ENCODE peak calls at places on chromosomes 16 and 17, in five cellular contexts. W is pancreas, C is IMR-90, X is heart right ventricle, A is GM23338. N is an unnamed sample.

GRCh38 chr17:76018340-76018680 is 8.8 kb downstream of the EVPL start:
- DNase-seq in X (no peak), W (no peak), C (no peak), A (no peak), N (no peak)

GRCh38 chr17:13917635-13918034 is 151.7 kb upstream of the COX10 start:
- DNase-seq in X (no peak), C (no peak), W (no peak), A (no peak), N (no peak)

GRCh38 chr16:69311533-69312388 is 611 bp downstream of the VPS4A start:
- DNase-seq in X (no peak), C (no peak), A (peak), W (no peak), N (no peak)

GRCh38 chr16:11585460-11586374 is 1.0 kb downstream of the LITAF start:
- DNase-seq in C (peak), W (peak), A (no peak), X (peak), N (no peak)

GRCh38 chr17:1110844-1111598 is 68.8 kb downstream of the ABR start:
- DNase-seq in A (no peak), X (peak), W (peak), C (peak), N (no peak)

GRCh38 chr17:57433396-57433944 is 177.1 kb downstream of the MSI2 start:
- DNase-seq in C (no peak), A (peak), X (no peak), W (no peak), N (no peak)

GRCh38 chr17:82177761-82178498 is 34.7 kb downstream of the CCDC57 start:
- DNase-seq in W (no peak), A (no peak), X (no peak), C (no peak), N (no peak)

GRCh38 chr17:39092672-39093250 is 58.7 kb downstream of the PLXDC1 start:
- DNase-seq in X (no peak), W (no peak), C (no peak), A (no peak), N (no peak)

GRCh38 chr17:41777579-41778188 is 8.8 kb downstream of the JUP start:
- DNase-seq in C (peak), W (no peak), A (no peak), X (peak), N (no peak)

GRCh38 chr17:55674107-55674506 is 48.6 kb downstream of the TMEM100 start:
- DNase-seq in C (no peak), W (no peak), X (no peak), A (no peak), N (no peak)

GRCh38 chr17:10162034-10162433 is 36.4 kb downstream of the GAS7 start:
- DNase-seq in W (no peak), A (no peak), C (no peak), X (no peak), N (no peak)

GRCh38 chr17:1056761-1057160 is 59.8 kb downstream of the TIMM22 start:
- DNase-seq in A (no peak), W (no peak), C (no peak), X (no peak), N (no peak)

GRCh38 chr16:15950167-15950854 is 895 bp downstream of the ABCC1 start:
- DNase-seq in C (peak), A (peak), X (no peak), W (peak), N (peak)

GRCh38 chr17:43615330-43615729 is 46.4 kb downstream of the MEOX1 start:
- DNase-seq in W (no peak), A (no peak), C (peak), X (no peak), N (no peak)

GRCh38 chr17:42243493-42243982 is 32.7 kb downstream of the STAT5B start:
- DNase-seq in A (no peak), W (no peak), X (no peak), C (no peak), N (no peak)

GRCh38 chr17:27621557-27621956 is 9.4 kb upstream of the LGALS9 start:
- DNase-seq in W (no peak), X (no peak), C (no peak), A (no peak), N (no peak)

GRCh38 chr17:63699638-63700527 is at the start of gene LIMD2:
- DNase-seq in A (peak), C (no peak), W (peak), X (peak), N (no peak)

GRCh38 chr17:36597866-36598777 is 3.3 kb upstream of the MRM1 start:
- DNase-seq in W (no peak), X (no peak), A (no peak), C (no peak), N (no peak)

GRCh38 chr17:37770631-37771518 is 26.0 kb upstream of the HNF1B start:
- DNase-seq in A (peak), C (peak), W (peak), X (peak), N (no peak)

GRCh38 chr16:27315333-27316037 is 1.7 kb downstream of the IL4R start:
- DNase-seq in C (peak), W (peak), X (peak), A (peak), N (no peak)

GRCh38 chr16:62035115-62036092 is 834 bp downstream of the CDH8 start:
- DNase-seq in W (no peak), C (no peak), X (no peak), A (peak), N (peak)

GRCh38 chr16:82451449-82451848 is 175.3 kb upstream of the CDH13 start:
- DNase-seq in C (no peak), W (no peak), A (no peak), X (no peak), N (no peak)

GRCh38 chr17:18363021-18363941 is at the start of gene SHMT1:
- DNase-seq in W (peak), C (peak), X (peak), A (peak), N (peak)

GRCh38 chr17:18360518-18360917 is 2.8 kb downstream of the SHMT1 start:
- DNase-seq in X (no peak), A (no peak), C (no peak), W (no peak), N (no peak)

GRCh38 chr17:18364166-18364565 is 816 bp upstream of the SHMT1 start:
- DNase-seq in X (no peak), A (no peak), W (no peak), C (no peak), N (no peak)

GRCh38 chr17:18361837-18362380 is 1.4 kb downstream of the SHMT1 start:
- DNase-seq in C (no peak), W (no peak), X (no peak), A (no peak), N (no peak)

DNA sequence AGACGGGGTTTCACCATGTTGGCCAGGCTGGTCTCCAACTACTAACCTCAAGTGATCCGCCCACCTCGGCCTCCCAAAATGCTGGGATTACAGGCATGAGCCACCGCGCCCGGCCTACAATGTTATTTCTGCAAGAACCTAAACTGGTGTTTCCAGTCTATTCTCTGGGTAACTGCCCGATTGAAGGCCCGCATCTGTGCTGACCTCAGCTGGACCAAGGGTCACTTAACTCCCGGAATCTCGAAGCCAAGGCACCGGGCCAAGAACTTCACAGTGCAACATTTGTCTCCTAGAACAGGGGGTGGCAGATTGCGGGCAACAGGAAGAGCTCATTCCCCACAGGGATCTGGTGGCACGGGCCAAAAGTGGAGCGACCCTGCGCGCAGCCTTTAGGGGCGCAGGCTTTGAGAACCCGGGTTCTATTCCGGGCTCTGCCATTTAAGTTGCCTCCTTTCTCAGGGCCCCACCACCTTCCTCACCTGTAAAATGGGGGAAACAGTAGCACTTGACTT is 785 bp downstream of the SHMT1 start:
- DNase-seq in X (peak), C (no peak), W (peak), A (peak), N (peak)
- TF ChIP-seq CTCF in X (no peak), C (no peak), W (no peak), A (no peak), N (no peak)

GRCh38 chr17:81002409-81003361 is 11.0 kb downstream of the CHMP6 start:
- DNase-seq in C (peak), A (no peak), X (peak), W (no peak), N (peak)

GRCh38 chr17:81002013-81002384 is 10.4 kb downstream of the CHMP6 start:
- DNase-seq in W (no peak), A (no peak), C (no peak), X (no peak), N (no peak)

GRCh38 chr17:81003711-81004335 is 12.2 kb downstream of the CHMP6 start:
- DNase-seq in C (no peak), X (no peak), A (peak), W (no peak), N (no peak)

GRCh38 chr17:81008140-81008539 is 16.5 kb downstream of the CHMP6 start:
- DNase-seq in X (no peak), A (no peak), W (no peak), C (no peak), N (no peak)

DNA sequence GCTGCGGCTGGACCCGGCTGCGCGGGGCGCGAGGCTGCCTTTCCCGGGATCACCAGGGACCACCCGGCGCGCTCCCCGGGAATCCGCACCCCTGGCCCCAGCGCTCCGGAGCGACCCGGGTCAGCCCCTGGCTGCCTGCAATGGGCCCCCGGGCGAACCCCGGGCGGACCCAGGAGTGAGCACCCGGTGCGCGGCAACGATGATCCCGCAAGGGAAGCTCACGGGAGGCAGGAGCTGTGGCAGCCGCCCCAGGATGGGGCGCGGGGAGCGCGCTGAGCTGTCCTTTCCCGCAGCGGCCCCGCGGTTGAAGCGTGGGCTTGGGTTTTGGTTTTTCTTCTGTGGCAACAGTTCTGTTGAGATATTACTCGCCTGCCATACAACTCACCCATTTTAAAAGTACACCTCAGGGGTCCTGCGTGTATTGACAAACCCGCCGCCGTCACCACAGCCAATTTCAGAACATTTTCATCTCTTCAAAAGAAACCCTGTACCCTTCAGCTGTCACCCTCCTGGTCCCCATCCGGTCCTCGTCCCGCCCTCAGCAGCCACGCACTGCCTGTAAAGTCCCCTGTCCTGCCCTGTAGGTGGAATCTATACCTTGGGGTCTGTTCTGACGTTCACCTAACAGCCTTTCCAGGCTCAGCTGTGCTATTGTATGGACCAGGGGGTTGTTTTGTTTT is 12.8 kb downstream of the CHMP6 start:
- DNase-seq in W (no peak), X (no peak), C (no peak), A (no peak), N (no peak)
- H3K4me3 ChIP-seq in W (no peak), X (peak), C (peak), A (peak), N (peak)

GRCh38 chr17:70945386-70945785 is 776.1 kb downstream of the KCNJ2 start:
- DNase-seq in C (no peak), W (no peak), X (no peak), A (peak), N (no peak)
- TF ChIP-seq CTCF in C (no peak), W (no peak), X (no peak), A (peak), N (no peak)

DNA sequence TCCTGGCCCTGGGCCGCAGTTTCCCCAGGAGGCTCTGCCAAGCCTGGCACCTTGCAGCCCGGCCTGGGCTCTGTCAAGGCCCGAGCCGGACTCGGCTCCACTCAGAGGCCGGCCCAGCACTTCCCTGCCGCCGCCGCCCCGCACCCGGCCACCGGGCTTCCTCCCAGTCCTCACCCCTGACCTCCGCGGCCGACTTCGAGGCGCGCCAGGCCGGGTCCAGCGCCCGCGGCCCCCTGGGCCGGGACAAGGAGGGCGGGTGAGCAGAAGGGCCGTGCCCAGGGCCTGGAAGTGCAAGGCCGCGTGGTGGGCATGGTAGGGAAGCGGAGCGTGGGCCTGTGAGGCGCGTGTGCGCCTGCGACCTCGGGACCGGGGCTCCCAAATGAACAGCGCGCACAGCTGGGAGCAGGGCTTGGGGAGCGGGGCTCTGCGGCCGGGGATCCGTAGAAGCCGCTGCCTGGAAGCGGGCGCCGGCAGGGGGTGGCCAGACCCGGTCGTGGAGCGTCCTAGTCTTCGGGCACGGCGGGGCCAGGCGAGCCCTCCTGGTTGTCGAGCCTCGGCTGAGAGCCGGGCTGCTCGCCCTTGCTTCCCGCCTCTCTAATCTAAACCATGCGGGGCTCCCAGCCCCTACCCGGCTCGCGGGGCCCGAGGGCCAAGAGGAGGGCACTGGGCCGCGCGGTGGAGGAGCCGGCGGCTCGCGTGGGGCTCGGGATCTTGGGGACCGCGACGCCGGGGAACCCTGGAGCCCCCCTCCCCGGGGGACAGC is 503 bp upstream of the TBX4 start:
- DNase-seq in X (no peak), W (no peak), A (peak), C (no peak), N (no peak)
- H3K4me3 ChIP-seq in X (peak), W (no peak), A (peak), C (no peak), N (peak)

DNA sequence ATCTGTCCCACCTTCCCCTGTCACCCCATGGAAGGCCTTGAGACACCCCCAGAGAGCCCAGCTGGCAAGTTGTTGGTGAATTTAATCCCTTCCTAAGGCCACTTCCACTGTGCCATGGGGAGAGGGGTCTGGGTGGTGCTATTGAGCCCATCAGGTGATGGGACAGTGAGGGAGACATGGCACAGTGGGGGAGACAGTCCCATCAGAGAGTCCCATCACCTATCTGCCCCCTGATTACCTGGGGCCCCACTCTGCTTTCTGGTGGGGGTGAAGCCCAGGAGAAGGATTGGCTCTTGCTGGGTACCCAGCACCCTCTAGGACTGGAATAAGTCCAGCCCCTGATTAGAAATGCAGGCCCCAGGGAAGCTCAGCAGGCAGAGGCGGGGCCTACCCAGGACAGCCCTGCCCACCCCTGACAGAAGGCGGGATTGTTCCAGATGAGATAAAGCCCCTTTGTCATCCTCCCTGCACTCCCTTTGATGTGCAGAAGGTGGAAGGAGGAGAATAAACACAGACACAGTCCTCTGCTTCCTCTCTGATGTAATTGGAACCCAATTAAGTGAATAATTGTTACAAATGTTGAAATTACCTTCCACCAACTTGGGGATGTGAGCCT is 18.9 kb downstream of the TMEM132E start:
- DNase-seq in W (no peak), A (peak), X (no peak), C (no peak), N (no peak)
- TF ChIP-seq CTCF in W (no peak), A (no peak), X (no peak), C (no peak), N (no peak)

GRCh38 chr16:22210854-22211253 is 4.8 kb downstream of the EEF2K start:
- DNase-seq in A (no peak), C (no peak), W (no peak), X (no peak), N (no peak)
- H3K4me3 ChIP-seq in A (no peak), C (no peak), W (no peak), X (no peak), N (no peak)